ENCODE peak calls at places on chromosome 15, in nine cellular contexts. One of them, this sample, is unnamed.
A peak's percentile ranks its signal among the peaks of the same experiment; 100 is the strongest.

GRCh38 chr15:99143655-99144610 is 39.1 kb downstream of the SYNM start:
- DNase-seq in colonic mucosa: peak; percentile 38
- DNase-seq in tibial artery: peak; percentile 95
- DNase-seq in uterus: peak; percentile 52
- DNase-seq in stomach: peak; percentile 39
- DNase-seq in adrenal gland: peak; percentile 75
- DNase-seq in psoas muscle: peak; percentile 93
- DNase-seq in A549: no peak
- DNase-seq in heart left ventricle: no peak
- DNase-seq in this sample: no peak

GRCh38 chr15:38818156-38818745 is 253.6 kb upstream of the RASGRP1 start:
- DNase-seq in colonic mucosa: no peak
- DNase-seq in tibial artery: no peak
- DNase-seq in uterus: no peak
- DNase-seq in stomach: no peak
- DNase-seq in adrenal gland: no peak
- DNase-seq in psoas muscle: no peak
- DNase-seq in A549: no peak
- DNase-seq in heart left ventricle: no peak
- DNase-seq in this sample: no peak

GRCh38 chr15:24898715-24899278 is 56.0 kb upstream of the SNRPN start:
- DNase-seq in colonic mucosa: no peak
- DNase-seq in tibial artery: no peak
- DNase-seq in uterus: no peak
- DNase-seq in stomach: no peak
- DNase-seq in adrenal gland: no peak
- DNase-seq in psoas muscle: no peak
- DNase-seq in A549: no peak
- DNase-seq in heart left ventricle: no peak
- DNase-seq in this sample: no peak

GRCh38 chr15:59539799-59540198 is 71.8 kb upstream of the GCNT3 start:
- DNase-seq in colonic mucosa: no peak
- DNase-seq in tibial artery: no peak
- DNase-seq in uterus: no peak
- DNase-seq in stomach: peak; percentile 16
- DNase-seq in adrenal gland: no peak
- DNase-seq in psoas muscle: no peak
- DNase-seq in A549: no peak
- DNase-seq in heart left ventricle: no peak
- DNase-seq in this sample: no peak

GRCh38 chr15:42332331-42332730 is 27.0 kb upstream of the CAPN3 start:
- DNase-seq in colonic mucosa: no peak
- DNase-seq in tibial artery: no peak
- DNase-seq in uterus: no peak
- DNase-seq in stomach: no peak
- DNase-seq in adrenal gland: no peak
- DNase-seq in psoas muscle: no peak
- DNase-seq in A549: no peak
- DNase-seq in heart left ventricle: no peak
- DNase-seq in this sample: no peak

GRCh38 chr15:82958638-82959037 is 6.1 kb upstream of the HOMER2 start:
- DNase-seq in colonic mucosa: no peak
- DNase-seq in tibial artery: no peak
- DNase-seq in uterus: no peak
- DNase-seq in stomach: peak; percentile 66
- DNase-seq in adrenal gland: no peak
- DNase-seq in psoas muscle: peak; percentile 58
- DNase-seq in A549: no peak
- DNase-seq in heart left ventricle: peak; percentile 23
- DNase-seq in this sample: no peak

GRCh38 chr15:73375755-73376305 is 7.1 kb upstream of the HCN4 start:
- DNase-seq in colonic mucosa: no peak
- DNase-seq in tibial artery: no peak
- DNase-seq in uterus: no peak
- DNase-seq in stomach: no peak
- DNase-seq in adrenal gland: no peak
- DNase-seq in psoas muscle: no peak
- DNase-seq in A549: no peak
- DNase-seq in heart left ventricle: peak; percentile 38
- DNase-seq in this sample: no peak

GRCh38 chr15:41438206-41438605 is 21.3 kb downstream of the RTF1 start:
- DNase-seq in colonic mucosa: no peak
- DNase-seq in tibial artery: peak; percentile 60
- DNase-seq in uterus: no peak
- DNase-seq in stomach: no peak
- DNase-seq in adrenal gland: peak; percentile 90
- DNase-seq in psoas muscle: no peak
- DNase-seq in A549: no peak
- DNase-seq in heart left ventricle: no peak
- DNase-seq in this sample: no peak

GRCh38 chr15:87207945-87208580 is 1048.5 kb downstream of the NTRK3 start:
- DNase-seq in colonic mucosa: no peak
- DNase-seq in tibial artery: no peak
- DNase-seq in uterus: no peak
- DNase-seq in stomach: no peak
- DNase-seq in adrenal gland: peak; percentile 2
- DNase-seq in psoas muscle: no peak
- DNase-seq in A549: no peak
- DNase-seq in heart left ventricle: no peak
- DNase-seq in this sample: no peak

GRCh38 chr15:77507911-77508310 is 87.2 kb downstream of the HMG20A start:
- DNase-seq in colonic mucosa: no peak
- DNase-seq in tibial artery: no peak
- DNase-seq in uterus: no peak
- DNase-seq in stomach: peak; percentile 57
- DNase-seq in adrenal gland: peak; percentile 67
- DNase-seq in psoas muscle: peak; percentile 60
- DNase-seq in A549: no peak
- DNase-seq in heart left ventricle: peak; percentile 81
- DNase-seq in this sample: no peak

GRCh38 chr15:45855907-45856579 is 221.2 kb downstream of the SQOR start:
- DNase-seq in colonic mucosa: no peak
- DNase-seq in tibial artery: no peak
- DNase-seq in uterus: no peak
- DNase-seq in stomach: no peak
- DNase-seq in adrenal gland: no peak
- DNase-seq in psoas muscle: no peak
- DNase-seq in A549: no peak
- DNase-seq in heart left ventricle: no peak
- DNase-seq in this sample: no peak

GRCh38 chr15:20353966-20354883 is 187.4 kb downstream of the GOLGA6L6 start:
- DNase-seq in colonic mucosa: no peak
- DNase-seq in tibial artery: peak; percentile 63
- DNase-seq in uterus: no peak
- DNase-seq in stomach: peak; percentile 25
- DNase-seq in adrenal gland: no peak
- DNase-seq in psoas muscle: peak; percentile 45
- DNase-seq in A549: no peak
- DNase-seq in heart left ventricle: no peak
- DNase-seq in this sample: no peak

GRCh38 chr15:29736745-29737023 is 85.6 kb downstream of the TJP1 start:
- DNase-seq in colonic mucosa: no peak
- DNase-seq in tibial artery: no peak
- DNase-seq in uterus: no peak
- DNase-seq in stomach: no peak
- DNase-seq in adrenal gland: peak; percentile 59
- DNase-seq in psoas muscle: no peak
- DNase-seq in A549: peak; percentile 94
- DNase-seq in heart left ventricle: no peak
- DNase-seq in this sample: peak; percentile 85

GRCh38 chr15:58222698-58223097 is 84.5 kb downstream of the AQP9 start:
- DNase-seq in colonic mucosa: no peak
- DNase-seq in tibial artery: no peak
- DNase-seq in uterus: no peak
- DNase-seq in stomach: no peak
- DNase-seq in adrenal gland: no peak
- DNase-seq in psoas muscle: no peak
- DNase-seq in A549: no peak
- DNase-seq in heart left ventricle: no peak
- DNase-seq in this sample: no peak

GRCh38 chr15:94206463-94207167 is 24.7 kb upstream of the MCTP2 start:
- DNase-seq in colonic mucosa: no peak
- DNase-seq in tibial artery: no peak
- DNase-seq in uterus: no peak
- DNase-seq in stomach: no peak
- DNase-seq in adrenal gland: peak; percentile 1
- DNase-seq in psoas muscle: no peak
- DNase-seq in A549: no peak
- DNase-seq in heart left ventricle: no peak
- DNase-seq in this sample: no peak

GRCh38 chr15:63892794-63893441 is 59.2 kb upstream of the HERC1 start:
- DNase-seq in colonic mucosa: peak; percentile 38
- DNase-seq in tibial artery: peak; percentile 61
- DNase-seq in uterus: no peak
- DNase-seq in stomach: peak; percentile 53
- DNase-seq in adrenal gland: peak; percentile 49
- DNase-seq in psoas muscle: no peak
- DNase-seq in A549: no peak
- DNase-seq in heart left ventricle: no peak
- DNase-seq in this sample: no peak
- H3K4me1 ChIP-seq in colonic mucosa: no peaks in the 10 kb centered on the region
- H3K4me1 ChIP-seq in tibial artery: no peaks in the 10 kb centered on the region
- H3K4me1 ChIP-seq in uterus: no peaks in the 10 kb centered on the region
- H3K4me1 ChIP-seq in stomach: peaks cover 18% of the 10 kb centered on the region
- H3K4me1 ChIP-seq in adrenal gland: peaks cover 11% of the 10 kb centered on the region
- H3K4me1 ChIP-seq in psoas muscle: peaks cover 69% of the 10 kb centered on the region
- H3K4me1 ChIP-seq in A549: peaks cover 14% of the 10 kb centered on the region
- H3K4me1 ChIP-seq in heart left ventricle: peaks cover 28% of the 10 kb centered on the region
- H3K4me1 ChIP-seq in this sample: peaks cover 10% of the 10 kb centered on the region

GRCh38 chr15:66504563-66505429 is at the start of the genes RPL4 and ZWILCH:
- DNase-seq in colonic mucosa: peak; percentile 85
- DNase-seq in tibial artery: peak; percentile 86
- DNase-seq in uterus: peak; percentile 78
- DNase-seq in stomach: peak; percentile 82
- DNase-seq in adrenal gland: peak; percentile 81
- DNase-seq in psoas muscle: peak; percentile 89
- DNase-seq in A549: peak; percentile 86
- DNase-seq in heart left ventricle: peak; percentile 85
- DNase-seq in this sample: peak; percentile 83

GRCh38 chr15:66505430-66505811 is 295 bp downstream of the ZWILCH start:
- DNase-seq in colonic mucosa: no peak
- DNase-seq in tibial artery: no peak
- DNase-seq in uterus: no peak
- DNase-seq in stomach: no peak
- DNase-seq in adrenal gland: no peak
- DNase-seq in psoas muscle: no peak
- DNase-seq in A549: peak; percentile 72
- DNase-seq in heart left ventricle: no peak
- DNase-seq in this sample: no peak

GRCh38 chr15:66505818-66506217 is 692 bp downstream of the ZWILCH start:
- DNase-seq in colonic mucosa: no peak
- DNase-seq in tibial artery: no peak
- DNase-seq in uterus: no peak
- DNase-seq in stomach: no peak
- DNase-seq in adrenal gland: no peak
- DNase-seq in psoas muscle: no peak
- DNase-seq in A549: no peak
- DNase-seq in heart left ventricle: no peak
- DNase-seq in this sample: no peak

GRCh38 chr15:66503780-66504562 is 684 bp downstream of the RPL4 start:
- DNase-seq in colonic mucosa: no peak
- DNase-seq in tibial artery: no peak
- DNase-seq in uterus: no peak
- DNase-seq in stomach: no peak
- DNase-seq in adrenal gland: no peak
- DNase-seq in psoas muscle: no peak
- DNase-seq in A549: no peak
- DNase-seq in heart left ventricle: no peak
- DNase-seq in this sample: no peak

DNA sequence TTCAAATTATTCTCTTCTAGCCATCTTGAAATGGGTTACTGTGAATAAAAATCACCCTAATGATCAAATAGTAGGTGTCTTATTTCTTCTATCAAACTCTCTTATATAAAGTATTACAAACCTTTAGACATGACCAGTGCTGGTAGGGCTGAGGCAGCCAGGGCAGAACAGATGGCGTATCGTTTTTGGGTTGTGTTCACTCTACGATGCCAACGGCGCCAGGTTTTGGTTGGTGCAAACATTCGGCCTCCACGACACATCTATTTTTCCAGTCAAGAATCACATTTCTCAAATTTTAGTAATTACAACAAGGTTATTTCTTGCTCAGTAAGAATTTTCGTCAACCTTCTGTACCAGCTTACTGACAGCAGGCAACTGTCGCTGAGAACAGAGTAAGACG is 2.2 kb downstream of the RPL4 start:
- DNase-seq in colonic mucosa: no peak
- DNase-seq in tibial artery: no peak
- DNase-seq in uterus: no peak
- DNase-seq in stomach: no peak
- DNase-seq in adrenal gland: no peak
- DNase-seq in psoas muscle: no peak
- DNase-seq in A549: no peak
- DNase-seq in heart left ventricle: no peak
- DNase-seq in this sample: no peak
- H3K4me3 ChIP-seq in colonic mucosa: no peak overlapping the region
- H3K4me3 ChIP-seq in tibial artery: no peak overlapping the region
- H3K4me3 ChIP-seq in uterus: no peak overlapping the region
- H3K4me3 ChIP-seq in stomach: peak overlapping the region; percentile 76
- H3K4me3 ChIP-seq in adrenal gland: peak overlapping the region; percentile 88
- H3K4me3 ChIP-seq in psoas muscle: peak overlapping the region; percentile 85
- H3K4me3 ChIP-seq in A549: peak overlapping the region; percentile 70
- H3K4me3 ChIP-seq in heart left ventricle: no peak overlapping the region
- H3K4me3 ChIP-seq in this sample: no peak overlapping the region

DNA sequence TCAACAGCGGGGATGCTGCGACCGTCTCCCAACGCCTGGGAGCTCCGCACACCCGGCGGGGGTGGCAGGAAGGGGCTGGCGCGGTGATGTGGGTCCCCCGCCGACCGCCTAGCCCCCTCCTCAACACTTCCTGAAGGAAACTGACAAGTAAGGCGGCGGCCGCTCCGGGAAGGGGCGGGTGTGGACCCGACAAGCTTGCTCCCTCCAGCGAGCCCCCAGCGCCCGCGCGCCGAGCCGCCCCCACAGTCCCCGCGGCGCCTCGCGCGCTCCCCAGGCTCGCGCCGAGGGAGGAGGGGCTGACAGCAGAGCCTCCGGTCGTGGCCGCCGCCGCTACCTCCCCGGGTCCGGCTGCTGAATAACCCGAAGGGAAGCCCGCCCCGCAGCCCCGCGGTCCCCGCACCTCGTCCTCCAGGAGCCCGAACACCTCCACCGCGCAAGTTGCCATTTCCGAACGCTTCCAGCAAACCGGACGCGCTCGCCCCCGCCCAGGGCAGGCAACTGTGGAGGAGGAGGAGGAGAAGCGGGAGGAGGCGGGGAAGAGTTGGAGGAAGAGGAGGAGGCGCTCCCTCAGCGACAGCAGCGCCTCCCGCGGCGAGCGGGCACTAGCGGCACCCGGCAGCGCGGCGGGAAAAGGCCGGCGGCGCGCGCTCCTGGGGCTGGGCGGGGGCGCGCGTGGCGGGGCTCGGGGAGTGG is at the start of gene NEDD4:
- DNase-seq in colonic mucosa: peak; percentile 87
- DNase-seq in tibial artery: peak; percentile 93
- DNase-seq in uterus: peak; percentile 88
- DNase-seq in stomach: peak; percentile 79
- DNase-seq in adrenal gland: peak; percentile 85
- DNase-seq in psoas muscle: peak; percentile 92
- DNase-seq in A549: peak; percentile 85
- DNase-seq in heart left ventricle: peak; percentile 92
- DNase-seq in this sample: peak; percentile 88
- TF ChIP-seq CTCF in colonic mucosa: peak; percentile 22
- TF ChIP-seq CTCF in tibial artery: peak; percentile 45
- TF ChIP-seq CTCF in uterus: peak; percentile 37
- TF ChIP-seq CTCF in stomach: no peak
- TF ChIP-seq CTCF in adrenal gland: peak; percentile 24
- TF ChIP-seq CTCF in psoas muscle: peak; percentile 59
- TF ChIP-seq CTCF in A549: peak; percentile 59
- TF ChIP-seq CTCF in heart left ventricle: peak; percentile 67
- TF ChIP-seq CTCF in this sample: peak; percentile 58

GRCh38 chr15:49023354-49023753 is 22.9 kb downstream of the SECISBP2L start:
- DNase-seq in colonic mucosa: no peak
- DNase-seq in tibial artery: no peak
- DNase-seq in uterus: no peak
- DNase-seq in stomach: no peak
- DNase-seq in adrenal gland: no peak
- DNase-seq in psoas muscle: no peak
- DNase-seq in A549: no peak
- DNase-seq in heart left ventricle: no peak
- DNase-seq in this sample: no peak
- H3K4me1 ChIP-seq in colonic mucosa: no peaks in the 10 kb centered on the region
- H3K4me1 ChIP-seq in tibial artery: no peaks in the 10 kb centered on the region
- H3K4me1 ChIP-seq in uterus: no peaks in the 10 kb centered on the region
- H3K4me1 ChIP-seq in stomach: no peaks in the 10 kb centered on the region
- H3K4me1 ChIP-seq in adrenal gland: no peaks in the 10 kb centered on the region
- H3K4me1 ChIP-seq in psoas muscle: no peaks in the 10 kb centered on the region
- H3K4me1 ChIP-seq in A549: no peaks in the 10 kb centered on the region
- H3K4me1 ChIP-seq in heart left ventricle: no peaks in the 10 kb centered on the region
- H3K4me1 ChIP-seq in this sample: no peaks in the 10 kb centered on the region

This sample was measured in Caco-2.